ENCODE peak calls at places on chromosomes 3 and 15, in eight cellular contexts. T is Calu3, I is osteocyte, J is omental fat pad, E is AG04449, P is PC-3, U is bronchial epithelial cell, V is foreskin fibroblast. Z is an unnamed sample.

GRCh38 chr15:34581043-34581365 is 2.4 kb downstream of the GOLGA8B start:
- DNase-seq in P (no peak), J (no peak), U (no peak), E (no peak), V (no peak), I (no peak), T (no peak), Z (no peak)

GRCh38 chr3:168094877-168095610 is 680 bp downstream of the GOLIM4 start:
- DNase-seq in I (peak; percentile 85), V (peak; percentile 79), U (peak; percentile 42), T (peak; percentile 68), J (peak; percentile 26), P (peak; percentile 74), E (no peak), Z (peak; percentile 57)

GRCh38 chr3:158105124-158105709 is 1.0 kb downstream of the SHOX2 start:
- DNase-seq in J (no peak), U (no peak), P (no peak), I (no peak), T (peak; percentile 62), E (no peak), V (no peak), Z (no peak)

GRCh38 chr15:50302581-50302980 is 37.1 kb upstream of the HDC start:
- DNase-seq in P (no peak), V (no peak), T (no peak), J (no peak), E (no peak), U (no peak), I (no peak), Z (no peak)

GRCh38 chr3:48897401-48898376 is 993 bp downstream of the SLC25A20 start:
- DNase-seq in E (no peak), T (peak; percentile 13), U (peak; percentile 1), P (peak; percentile 32), I (no peak), J (no peak), V (no peak), Z (peak; percentile 18)

GRCh38 chr15:40906947-40907802 is 12.9 kb downstream of the VPS18 start:
- DNase-seq in E (no peak), P (peak; percentile 29), I (no peak), V (no peak), J (no peak), T (no peak), U (no peak), Z (no peak)

GRCh38 chr3:60133269-60133877 is 1083.5 kb upstream of the CFAP20DC start:
- DNase-seq in I (no peak), U (peak; percentile 25), E (no peak), P (no peak), T (no peak), V (no peak), J (no peak), Z (no peak)

GRCh38 chr15:65184305-65184943 is 718 bp downstream of the CLPX start:
- DNase-seq in J (peak; percentile 35), T (peak; percentile 67), U (peak; percentile 46), P (peak; percentile 39), V (peak; percentile 37), I (peak; percentile 88), E (no peak), Z (peak; percentile 43)

GRCh38 chr3:164515256-164515655 is 563.0 kb downstream of the SI start:
- DNase-seq in J (no peak), I (no peak), P (no peak), T (no peak), V (no peak), E (no peak), U (no peak), Z (no peak)

GRCh38 chr15:69388259-69388658 is 25.9 kb upstream of the KIF23 start:
- DNase-seq in J (no peak), E (no peak), I (no peak), P (peak; percentile 92), U (peak; percentile 33), V (peak; percentile 30), T (no peak), Z (no peak)

GRCh38 chr3:129575233-129575986 is 31.1 kb downstream of the PLXND1 start:
- DNase-seq in U (no peak), I (no peak), P (no peak), E (no peak), J (no peak), T (no peak), V (no peak), Z (no peak)
- TF ChIP-seq CTCF in U (no peak), I (no peak), P (no peak), E (no peak), J (no peak), T (no peak), V (no peak), Z (no peak)

DNA sequence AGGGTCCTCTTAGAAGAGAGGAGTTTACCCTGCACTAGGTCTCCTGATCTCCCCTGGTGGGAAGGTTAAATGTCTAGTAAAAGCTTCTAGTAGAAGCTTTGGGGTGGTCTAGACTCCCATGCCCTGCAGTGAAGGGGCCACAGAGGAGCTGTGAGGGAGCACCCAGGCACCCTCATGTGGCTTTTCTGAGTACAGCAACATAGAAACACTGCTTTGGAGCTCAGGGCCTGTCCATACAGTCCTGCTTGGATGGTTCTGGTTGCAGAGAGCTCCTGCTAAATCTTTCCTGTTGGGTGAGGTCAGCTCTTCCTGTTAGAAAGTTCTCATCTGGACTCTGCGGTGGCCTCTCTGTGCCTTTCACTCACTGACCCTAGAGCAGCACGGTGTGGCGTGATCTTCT is 47.8 kb downstream of the GPD1L start:
- DNase-seq in P (peak; percentile 30), J (no peak), E (no peak), V (no peak), I (no peak), U (no peak), T (no peak), Z (no peak)
- TF ChIP-seq CTCF in P (peak; percentile 65), J (no peak), E (peak; percentile 25), V (no peak), I (peak; percentile 30), U (peak; percentile 41), T (no peak), Z (no peak)

GRCh38 chr3:128320551-128321340 is 145.9 kb downstream of the DNAJB8 start:
- DNase-seq in T (no peak), U (no peak), V (no peak), I (peak; percentile 69), P (no peak), E (no peak), J (no peak), Z (no peak)

GRCh38 chr3:128323206-128324081 is 143.2 kb downstream of the DNAJB8 start:
- DNase-seq in I (peak; percentile 80), U (no peak), J (no peak), E (no peak), V (no peak), T (no peak), P (peak; percentile 49), Z (no peak)

GRCh38 chr3:128319741-128320141 is 146.9 kb downstream of the DNAJB8 start:
- DNase-seq in E (no peak), T (no peak), P (no peak), I (peak; percentile 51), U (no peak), J (no peak), V (no peak), Z (no peak)

GRCh38 chr3:128321418-128321817 is 145.3 kb downstream of the DNAJB8 start:
- DNase-seq in E (no peak), U (no peak), I (no peak), P (no peak), J (no peak), T (no peak), V (no peak), Z (no peak)

DNA sequence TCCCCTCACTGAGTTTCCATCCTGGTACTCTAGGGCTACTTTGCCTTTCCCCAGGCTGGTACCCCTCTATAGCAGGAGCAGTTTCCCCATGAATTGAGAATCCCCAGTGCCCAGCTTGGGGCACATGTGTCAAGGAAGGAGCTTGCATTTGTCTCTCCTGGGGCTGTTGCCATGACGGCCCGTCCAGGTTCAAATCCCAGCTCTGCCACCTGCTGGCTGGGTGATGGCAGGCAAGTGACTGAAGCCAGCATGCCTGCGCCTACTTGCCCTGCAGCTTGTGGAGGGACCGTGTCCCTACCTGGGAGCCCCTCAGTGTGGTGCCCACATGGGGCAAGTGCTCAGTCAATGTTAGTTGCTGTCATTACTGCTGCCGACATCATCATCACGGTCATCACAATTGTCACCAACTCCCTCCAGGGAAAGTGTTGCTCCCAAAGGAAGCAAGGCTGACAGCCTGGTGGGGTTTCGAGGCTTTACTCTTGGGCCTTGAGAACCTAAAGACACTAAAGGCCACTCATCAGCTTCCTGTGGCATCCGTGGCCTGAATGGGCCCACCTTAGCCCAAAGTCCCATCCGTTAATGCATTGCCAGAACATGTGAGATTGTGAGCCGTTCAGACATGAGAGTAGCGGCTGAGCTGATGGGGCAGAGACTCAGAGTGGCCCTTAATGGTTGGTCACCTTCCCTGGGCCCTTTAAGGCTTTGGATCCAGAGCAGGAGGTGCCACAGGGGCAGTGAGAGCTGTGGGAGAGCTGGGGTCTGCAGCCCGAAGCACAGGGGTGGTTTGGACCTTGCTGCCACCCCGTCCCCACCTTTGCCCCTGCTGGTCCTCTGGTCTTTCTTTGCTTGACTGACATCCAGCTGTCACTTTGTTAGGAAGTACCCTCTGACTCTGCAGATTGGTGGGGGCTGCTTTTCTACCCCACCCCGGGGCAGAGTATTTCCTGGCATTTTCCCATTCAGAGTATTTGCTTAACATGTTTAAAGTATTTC is 144.4 kb downstream of the DNAJB8 start:
- DNase-seq in P (peak; percentile 25), J (no peak), U (peak; percentile 33), I (peak; percentile 83), T (peak; percentile 61), V (no peak), E (no peak), Z (no peak)
- TF ChIP-seq CTCF in P (peak; percentile 58), J (no peak), U (peak; percentile 79), I (peak; percentile 62), T (peak; percentile 64), V (peak; percentile 57), E (peak; percentile 67), Z (no peak)

DNA sequence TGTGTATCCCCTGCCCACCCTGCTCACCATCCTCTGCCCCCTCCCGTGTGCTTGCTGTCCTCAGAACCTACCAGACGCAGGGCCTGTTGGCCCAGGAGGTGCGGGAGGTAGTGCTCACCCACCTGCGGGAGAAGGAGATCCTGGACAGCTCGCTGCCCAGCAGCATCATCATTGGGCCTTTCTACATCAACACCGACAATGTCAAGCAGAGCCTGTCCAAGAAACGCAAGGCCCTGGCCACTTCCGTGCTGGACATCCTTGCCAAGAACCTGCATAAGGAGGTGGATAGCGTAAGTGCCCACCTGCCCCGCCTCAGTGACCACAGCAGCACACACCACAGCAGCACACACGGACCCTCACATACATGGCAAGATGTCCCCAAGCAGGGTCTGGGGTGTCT is 33.0 kb downstream of the DNAH1 start:
- DNase-seq in V (no peak), E (no peak), U (no peak), T (no peak), P (no peak), J (no peak), I (no peak), Z (no peak)
- TF ChIP-seq CTCF in V (no peak), E (no peak), U (no peak), T (no peak), P (no peak), J (no peak), I (no peak), Z (no peak)

Z was measured in natural killer cell.